ENCODE peak calls at places on chromosomes 16 and 17, in five cellular contexts. One of them, this sample, is unnamed.

GRCh38 chr17:73393962-73394361 is 82.2 kb upstream of the CDC42EP4 start:
- DNase-seq in GM23338: peak; percentile 45
- DNase-seq in breast epithelium: no peak
- DNase-seq in uterus: no peak
- DNase-seq in heart right ventricle: no peak
- DNase-seq in this sample: no peak

GRCh38 chr17:56898874-56899273 is 15.0 kb downstream of the TRIM25 start:
- DNase-seq in GM23338: no peak
- DNase-seq in breast epithelium: no peak
- DNase-seq in uterus: no peak
- DNase-seq in heart right ventricle: no peak
- DNase-seq in this sample: no peak

GRCh38 chr17:7912927-7913524 is 3.1 kb downstream of the RNF227 start:
- DNase-seq in GM23338: peak; percentile 84
- DNase-seq in breast epithelium: no peak
- DNase-seq in uterus: no peak
- DNase-seq in heart right ventricle: no peak
- DNase-seq in this sample: no peak

GRCh38 chr16:89003831-89004208 is 26.8 kb upstream of the CBFA2T3 start:
- DNase-seq in GM23338: no peak
- DNase-seq in breast epithelium: no peak
- DNase-seq in uterus: no peak
- DNase-seq in heart right ventricle: no peak
- DNase-seq in this sample: no peak

GRCh38 chr16:2528161-2529060 is 2.8 kb downstream of the CEMP1 start:
- DNase-seq in GM23338: no peak
- DNase-seq in breast epithelium: no peak
- DNase-seq in uterus: peak; percentile 18
- DNase-seq in heart right ventricle: peak; percentile 15
- DNase-seq in this sample: no peak

GRCh38 chr17:596763-597644 is 117.6 kb downstream of the VPS53 start:
- DNase-seq in GM23338: no peak
- DNase-seq in breast epithelium: no peak
- DNase-seq in uterus: no peak
- DNase-seq in heart right ventricle: no peak
- DNase-seq in this sample: no peak

GRCh38 chr16:85733839-85734170 is 17.1 kb downstream of the C16orf74 start:
- DNase-seq in GM23338: peak; percentile 98
- DNase-seq in breast epithelium: no peak
- DNase-seq in uterus: no peak
- DNase-seq in heart right ventricle: no peak
- DNase-seq in this sample: no peak

GRCh38 chr17:1304522-1304921 is 25.1 kb downstream of the TRARG1 start:
- DNase-seq in GM23338: no peak
- DNase-seq in breast epithelium: no peak
- DNase-seq in uterus: no peak
- DNase-seq in heart right ventricle: no peak
- DNase-seq in this sample: no peak

GRCh38 chr16:728890-729744 is 2.2 kb downstream of the HAGHL start:
- DNase-seq in GM23338: peak; percentile 52
- DNase-seq in breast epithelium: no peak
- DNase-seq in uterus: no peak
- DNase-seq in heart right ventricle: no peak
- DNase-seq in this sample: no peak

GRCh38 chr17:64491995-64492394 is 4.9 kb downstream of the POLG2 start:
- DNase-seq in GM23338: no peak
- DNase-seq in breast epithelium: no peak
- DNase-seq in uterus: no peak
- DNase-seq in heart right ventricle: no peak
- DNase-seq in this sample: no peak

GRCh38 chr17:57501016-57501415 is 244.1 kb downstream of the CCDC182 start:
- DNase-seq in GM23338: no peak
- DNase-seq in breast epithelium: no peak
- DNase-seq in uterus: no peak
- DNase-seq in heart right ventricle: no peak
- DNase-seq in this sample: no peak

GRCh38 chr16:84262939-84263338 is 23.1 kb upstream of the KCNG4 start:
- DNase-seq in GM23338: no peak
- DNase-seq in breast epithelium: no peak
- DNase-seq in uterus: no peak
- DNase-seq in heart right ventricle: no peak
- DNase-seq in this sample: no peak

GRCh38 chr17:79948918-79949645 is 86.6 kb downstream of the TBC1D16 start:
- DNase-seq in GM23338: no peak
- DNase-seq in breast epithelium: no peak
- DNase-seq in uterus: peak; percentile 15
- DNase-seq in heart right ventricle: no peak
- DNase-seq in this sample: no peak

GRCh38 chr17:79144090-79144610 is 69.5 kb downstream of the ENGASE start:
- DNase-seq in GM23338: no peak
- DNase-seq in breast epithelium: no peak
- DNase-seq in uterus: no peak
- DNase-seq in heart right ventricle: no peak
- DNase-seq in this sample: no peak

GRCh38 chr17:43597624-43598358 is 51.7 kb upstream of the ETV4 start:
- DNase-seq in GM23338: no peak
- DNase-seq in breast epithelium: no peak
- DNase-seq in uterus: no peak
- DNase-seq in heart right ventricle: no peak
- DNase-seq in this sample: no peak

GRCh38 chr17:14305785-14306496 is 5.1 kb downstream of the HS3ST3B1 start:
- DNase-seq in GM23338: no peak
- DNase-seq in breast epithelium: no peak
- DNase-seq in uterus: no peak
- DNase-seq in heart right ventricle: no peak
- DNase-seq in this sample: no peak
- H3K4me1 ChIP-seq in GM23338: peaks cover 65% of the 10 kb centered on the region
- H3K4me1 ChIP-seq in breast epithelium: peaks cover 6% of the 10 kb centered on the region
- H3K4me1 ChIP-seq in uterus: no peaks in the 10 kb centered on the region
- H3K4me1 ChIP-seq in heart right ventricle: peaks cover 63% of the 10 kb centered on the region
- H3K4me1 ChIP-seq in this sample: peaks cover 20% of the 10 kb centered on the region

GRCh38 chr16:29744541-29745101 is 1.2 kb downstream of the C16orf54 start:
- DNase-seq in GM23338: peak; percentile 33
- DNase-seq in breast epithelium: no peak
- DNase-seq in uterus: no peak
- DNase-seq in heart right ventricle: no peak
- DNase-seq in this sample: no peak

GRCh38 chr16:29743827-29744531 is 1.8 kb downstream of the C16orf54 start:
- DNase-seq in GM23338: peak; percentile 35
- DNase-seq in breast epithelium: no peak
- DNase-seq in uterus: no peak
- DNase-seq in heart right ventricle: no peak
- DNase-seq in this sample: no peak

GRCh38 chr16:29745853-29746345 is at the start of gene C16orf54:
- DNase-seq in GM23338: peak; percentile 50
- DNase-seq in breast epithelium: peak; percentile 37
- DNase-seq in uterus: peak; percentile 29
- DNase-seq in heart right ventricle: peak; percentile 63
- DNase-seq in this sample: no peak

GRCh38 chr16:29745126-29745852 is 501 bp downstream of the C16orf54 start:
- DNase-seq in GM23338: peak; percentile 35
- DNase-seq in breast epithelium: no peak
- DNase-seq in uterus: no peak
- DNase-seq in heart right ventricle: no peak
- DNase-seq in this sample: no peak

GRCh38 chr16:29748077-29748759 is 2.4 kb upstream of the C16orf54 start:
- DNase-seq in GM23338: no peak
- DNase-seq in breast epithelium: no peak
- DNase-seq in uterus: no peak
- DNase-seq in heart right ventricle: no peak
- DNase-seq in this sample: no peak
- H3K4me1 ChIP-seq in GM23338: peaks cover 3% of the 10 kb centered on the region
- H3K4me1 ChIP-seq in breast epithelium: no peaks in the 10 kb centered on the region
- H3K4me1 ChIP-seq in uterus: no peaks in the 10 kb centered on the region
- H3K4me1 ChIP-seq in heart right ventricle: no peaks in the 10 kb centered on the region
- H3K4me1 ChIP-seq in this sample: no peaks in the 10 kb centered on the region

GRCh38 chr17:76444518-76445311 is 8.2 kb downstream of the UBE2O start:
- DNase-seq in GM23338: peak; percentile 73
- DNase-seq in breast epithelium: no peak
- DNase-seq in uterus: no peak
- DNase-seq in heart right ventricle: no peak
- DNase-seq in this sample: no peak
- H3K4me1 ChIP-seq in GM23338: peaks cover 97% of the 10 kb centered on the region
- H3K4me1 ChIP-seq in breast epithelium: no peaks in the 10 kb centered on the region
- H3K4me1 ChIP-seq in uterus: no peaks in the 10 kb centered on the region
- H3K4me1 ChIP-seq in heart right ventricle: peaks cover 92% of the 10 kb centered on the region
- H3K4me1 ChIP-seq in this sample: peaks cover 11% of the 10 kb centered on the region

GRCh38 chr17:52027620-52028019 is 130.9 kb downstream of the CA10 start:
- DNase-seq in GM23338: no peak
- DNase-seq in breast epithelium: no peak
- DNase-seq in uterus: no peak
- DNase-seq in heart right ventricle: no peak
- DNase-seq in this sample: no peak
- H3K4me1 ChIP-seq in GM23338: no peaks in the 10 kb centered on the region
- H3K4me1 ChIP-seq in breast epithelium: no peaks in the 10 kb centered on the region
- H3K4me1 ChIP-seq in uterus: no peaks in the 10 kb centered on the region
- H3K4me1 ChIP-seq in heart right ventricle: no peaks in the 10 kb centered on the region
- H3K4me1 ChIP-seq in this sample: no peaks in the 10 kb centered on the region